ENCODE peak calls at places on chromosomes 11 and 22, in five cellular contexts. One of them, this sample, is unnamed.

GRCh38 chr22:21865041-21865440 is 2.4 kb downstream of the MAPK1 start:
- DNase-seq in K562: no peak
- DNase-seq in HCT116: no peak
- DNase-seq in stomach: peak
- DNase-seq in suprapubic skin: no peak
- DNase-seq in this sample: peak

GRCh38 chr11:75403983-75404658 is 4.8 kb downstream of the RPS3 start:
- DNase-seq in K562: no peak
- DNase-seq in HCT116: no peak
- DNase-seq in stomach: no peak
- DNase-seq in suprapubic skin: no peak
- DNase-seq in this sample: no peak

GRCh38 chr11:65279713-65280459 is 18.1 kb downstream of the POLA2 start:
- DNase-seq in K562: no peak
- DNase-seq in HCT116: peak
- DNase-seq in stomach: peak
- DNase-seq in suprapubic skin: no peak
- DNase-seq in this sample: peak

GRCh38 chr11:17579451-17579850 is 32.4 kb downstream of the OTOG start:
- DNase-seq in K562: no peak
- DNase-seq in HCT116: no peak
- DNase-seq in stomach: peak
- DNase-seq in suprapubic skin: peak
- DNase-seq in this sample: no peak

GRCh38 chr11:129192150-129192549 is at the start of gene ARHGAP32:
- DNase-seq in K562: no peak
- DNase-seq in HCT116: no peak
- DNase-seq in stomach: no peak
- DNase-seq in suprapubic skin: no peak
- DNase-seq in this sample: no peak

GRCh38 chr11:74948546-74948897 is 369 bp downstream of the XRRA1 start:
- DNase-seq in K562: no peak
- DNase-seq in HCT116: no peak
- DNase-seq in stomach: no peak
- DNase-seq in suprapubic skin: no peak
- DNase-seq in this sample: no peak

GRCh38 chr11:73350908-73351636 is 25.1 kb upstream of the RELT start:
- DNase-seq in K562: peak
- DNase-seq in HCT116: peak
- DNase-seq in stomach: peak
- DNase-seq in suprapubic skin: no peak
- DNase-seq in this sample: peak

GRCh38 chr11:98561877-98562395 is 458.8 kb upstream of the CNTN5 start:
- DNase-seq in K562: no peak
- DNase-seq in HCT116: no peak
- DNase-seq in stomach: no peak
- DNase-seq in suprapubic skin: no peak
- DNase-seq in this sample: no peak

GRCh38 chr22:26887456-26887855 is 230.1 kb downstream of the MIAT start:
- DNase-seq in K562: no peak
- DNase-seq in HCT116: no peak
- DNase-seq in stomach: no peak
- DNase-seq in suprapubic skin: no peak
- DNase-seq in this sample: no peak

GRCh38 chr11:7775689-7776088 is 21.1 kb downstream of the OR5P2 start:
- DNase-seq in K562: no peak
- DNase-seq in HCT116: no peak
- DNase-seq in stomach: no peak
- DNase-seq in suprapubic skin: no peak
- DNase-seq in this sample: no peak

GRCh38 chr11:103953797-103954495 is 82.5 kb upstream of the DDI1 start:
- DNase-seq in K562: no peak
- DNase-seq in HCT116: no peak
- DNase-seq in stomach: no peak
- DNase-seq in suprapubic skin: no peak
- DNase-seq in this sample: no peak

GRCh38 chr22:19799322-19800190 is 39.0 kb downstream of the TBX1 start:
- DNase-seq in K562: no peak
- DNase-seq in HCT116: no peak
- DNase-seq in stomach: no peak
- DNase-seq in suprapubic skin: peak
- DNase-seq in this sample: peak

GRCh38 chr11:69308936-69309799 is 15.2 kb downstream of the MYEOV start:
- DNase-seq in K562: no peak
- DNase-seq in HCT116: no peak
- DNase-seq in stomach: no peak
- DNase-seq in suprapubic skin: peak
- DNase-seq in this sample: peak

GRCh38 chr11:95592455-95592854 is 197.1 kb downstream of the FAM76B start:
- DNase-seq in K562: no peak
- DNase-seq in HCT116: no peak
- DNase-seq in stomach: no peak
- DNase-seq in suprapubic skin: no peak
- DNase-seq in this sample: no peak

GRCh38 chr11:65069217-65069616 is 10.9 kb upstream of the NAALADL1 start:
- DNase-seq in K562: no peak
- DNase-seq in HCT116: no peak
- DNase-seq in stomach: no peak
- DNase-seq in suprapubic skin: no peak
- DNase-seq in this sample: no peak

GRCh38 chr22:44373234-44373633 is 60.5 kb upstream of the SHISAL1 start:
- DNase-seq in K562: no peak
- DNase-seq in HCT116: no peak
- DNase-seq in stomach: no peak
- DNase-seq in suprapubic skin: peak
- DNase-seq in this sample: peak

GRCh38 chr11:133951484-133952198 is 5.1 kb downstream of the IGSF9B start:
- DNase-seq in K562: no peak
- DNase-seq in HCT116: no peak
- DNase-seq in stomach: no peak
- DNase-seq in suprapubic skin: no peak
- DNase-seq in this sample: no peak

GRCh38 chr11:504053-504993 is 2.7 kb downstream of the RNH1 start:
- DNase-seq in K562: peak
- DNase-seq in HCT116: no peak
- DNase-seq in stomach: peak
- DNase-seq in suprapubic skin: peak
- DNase-seq in this sample: no peak

GRCh38 chr22:31825513-31825912 is 71.7 kb downstream of the DEPDC5 start:
- DNase-seq in K562: no peak
- DNase-seq in HCT116: no peak
- DNase-seq in stomach: no peak
- DNase-seq in suprapubic skin: no peak
- DNase-seq in this sample: no peak

GRCh38 chr22:39089928-39090327 is 7.1 kb upstream of the APOBEC3H start:
- DNase-seq in K562: peak
- DNase-seq in HCT116: no peak
- DNase-seq in stomach: no peak
- DNase-seq in suprapubic skin: no peak
- DNase-seq in this sample: no peak

GRCh38 chr22:41288245-41288946 is 2.4 kb upstream of the RANGAP1 start:
- DNase-seq in K562: no peak
- DNase-seq in HCT116: peak
- DNase-seq in stomach: peak
- DNase-seq in suprapubic skin: no peak
- DNase-seq in this sample: peak

GRCh38 chr11:111334495-111335123 is 36.3 kb downstream of the POU2AF3 start:
- DNase-seq in K562: no peak
- DNase-seq in HCT116: no peak
- DNase-seq in stomach: peak
- DNase-seq in suprapubic skin: no peak
- DNase-seq in this sample: no peak

GRCh38 chr11:134346976-134347350 is 15.2 kb downstream of the GLB1L2 start:
- DNase-seq in K562: no peak
- DNase-seq in HCT116: no peak
- DNase-seq in stomach: no peak
- DNase-seq in suprapubic skin: peak
- DNase-seq in this sample: no peak

GRCh38 chr11:103433380-103433779 is 324.2 kb downstream of the DYNC2H1 start:
- DNase-seq in K562: no peak
- DNase-seq in HCT116: no peak
- DNase-seq in stomach: no peak
- DNase-seq in suprapubic skin: no peak
- DNase-seq in this sample: no peak

GRCh38 chr11:125166903-125167291 is 2.3 kb downstream of the PKNOX2 start:
- DNase-seq in K562: no peak
- DNase-seq in HCT116: no peak
- DNase-seq in stomach: no peak
- DNase-seq in suprapubic skin: no peak
- DNase-seq in this sample: peak

GRCh38 chr11:69831985-69832384 is 12.8 kb upstream of the FGF3 start:
- DNase-seq in K562: no peak
- DNase-seq in HCT116: no peak
- DNase-seq in stomach: no peak
- DNase-seq in suprapubic skin: peak
- DNase-seq in this sample: peak

GRCh38 chr22:19766235-19766505 is 5.6 kb downstream of the TBX1 start:
- DNase-seq in K562: no peak
- DNase-seq in HCT116: no peak
- DNase-seq in stomach: no peak
- DNase-seq in suprapubic skin: no peak
- DNase-seq in this sample: no peak

GRCh38 chr11:133234883-133235282 is 297.4 kb downstream of the OPCML start:
- DNase-seq in K562: no peak
- DNase-seq in HCT116: no peak
- DNase-seq in stomach: no peak
- DNase-seq in suprapubic skin: no peak
- DNase-seq in this sample: no peak

GRCh38 chr11:27357250-27357649 is 5.8 kb downstream of the CCDC34 start:
- DNase-seq in K562: no peak
- DNase-seq in HCT116: no peak
- DNase-seq in stomach: peak
- DNase-seq in suprapubic skin: no peak
- DNase-seq in this sample: no peak

GRCh38 chr22:44151661-44152060 is 29.1 kb upstream of the PARVG start:
- DNase-seq in K562: no peak
- DNase-seq in HCT116: no peak
- DNase-seq in stomach: no peak
- DNase-seq in suprapubic skin: no peak
- DNase-seq in this sample: no peak

GRCh38 chr11:68090706-68091105 is 30.5 kb downstream of the CHKA start:
- DNase-seq in K562: no peak
- DNase-seq in HCT116: no peak
- DNase-seq in stomach: no peak
- DNase-seq in suprapubic skin: no peak
- DNase-seq in this sample: no peak

GRCh38 chr11:95335989-95336388 is 105.0 kb upstream of the SESN3 start:
- DNase-seq in K562: no peak
- DNase-seq in HCT116: no peak
- DNase-seq in stomach: no peak
- DNase-seq in suprapubic skin: no peak
- DNase-seq in this sample: no peak

GRCh38 chr11:118503216-118503615 is 24.1 kb upstream of the TTC36 start:
- DNase-seq in K562: no peak
- DNase-seq in HCT116: no peak
- DNase-seq in stomach: no peak
- DNase-seq in suprapubic skin: no peak
- DNase-seq in this sample: no peak
- H3K4me3 ChIP-seq in K562: no peak
- H3K4me3 ChIP-seq in HCT116: no peak
- H3K4me3 ChIP-seq in stomach: no peak
- H3K4me3 ChIP-seq in suprapubic skin: no peak
- H3K4me3 ChIP-seq in this sample: no peak

DNA sequence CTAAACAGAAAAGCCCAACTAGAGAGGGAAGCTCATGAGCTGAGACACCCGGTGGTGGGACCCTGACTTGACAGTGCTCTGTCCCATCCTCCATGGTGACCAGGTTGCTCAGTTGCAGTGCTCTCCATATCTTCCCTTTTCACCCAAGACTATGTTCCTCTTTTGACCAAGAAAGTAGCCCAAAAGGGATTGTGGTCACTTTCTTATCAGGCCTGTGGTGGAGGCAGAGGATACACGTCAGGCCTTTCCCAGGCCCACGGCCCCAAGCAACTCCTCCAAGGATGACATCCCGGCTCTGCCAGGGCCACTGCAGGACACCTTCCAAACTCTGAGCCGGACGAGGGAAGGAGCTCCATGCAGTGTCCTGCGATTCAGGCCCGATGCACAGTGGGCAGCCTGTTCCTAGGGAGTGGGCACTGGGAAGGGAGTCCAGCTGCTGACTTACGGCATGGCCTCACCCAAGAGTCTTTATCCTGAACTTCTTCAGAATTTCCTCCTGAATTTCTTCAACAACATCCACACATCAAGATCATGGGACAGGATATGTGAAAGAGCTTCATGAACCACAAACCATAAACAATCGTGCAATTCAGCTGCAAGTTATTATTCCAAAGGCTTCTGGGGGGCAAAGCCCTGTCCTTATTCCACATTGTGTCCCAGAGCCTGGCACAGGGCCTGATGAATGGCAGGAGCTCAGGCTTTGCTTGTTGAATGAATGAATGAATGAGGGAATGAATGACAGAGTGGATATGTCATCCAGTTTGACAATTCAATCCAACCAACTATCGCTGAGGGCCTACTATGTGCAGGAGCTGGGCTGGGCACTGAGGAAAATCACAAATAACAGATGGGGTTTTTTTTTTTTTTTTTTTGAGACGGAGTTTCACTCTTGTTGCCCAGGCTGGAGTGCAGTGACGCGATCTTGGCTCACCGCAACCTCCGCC is 36.0 kb upstream of the MYH9 start:
- DNase-seq in K562: peak
- DNase-seq in HCT116: no peak
- DNase-seq in stomach: no peak
- DNase-seq in suprapubic skin: no peak
- DNase-seq in this sample: no peak
- TF ChIP-seq CTCF in K562: peak
- TF ChIP-seq CTCF in HCT116: no peak
- TF ChIP-seq CTCF in stomach: no peak
- TF ChIP-seq CTCF in suprapubic skin: no peak
- TF ChIP-seq CTCF in this sample: no peak

GRCh38 chr22:23180893-23181762 is 819 bp downstream of the BCR start:
- DNase-seq in K562: peak
- DNase-seq in HCT116: no peak
- DNase-seq in stomach: no peak
- DNase-seq in suprapubic skin: peak
- DNase-seq in this sample: no peak
- TF ChIP-seq POLR2AphosphoS5 in K562: no peak
- TF ChIP-seq POLR2AphosphoS5 in HCT116: no peak
- TF ChIP-seq POLR2AphosphoS5 in stomach: no peak
- TF ChIP-seq POLR2AphosphoS5 in suprapubic skin: no peak
- TF ChIP-seq POLR2AphosphoS5 in this sample: no peak

GRCh38 chr11:2380807-2381350 is 3.8 kb downstream of the CD81 start:
- DNase-seq in K562: no peak
- DNase-seq in HCT116: no peak
- DNase-seq in stomach: peak
- DNase-seq in suprapubic skin: peak
- DNase-seq in this sample: peak

GRCh38 chr11:2380396-2380795 is 3.3 kb downstream of the CD81 start:
- DNase-seq in K562: no peak
- DNase-seq in HCT116: no peak
- DNase-seq in stomach: no peak
- DNase-seq in suprapubic skin: no peak
- DNase-seq in this sample: no peak

GRCh38 chr11:2378527-2379210 is 1.6 kb downstream of the CD81 start:
- DNase-seq in K562: no peak
- DNase-seq in HCT116: no peak
- DNase-seq in stomach: no peak
- DNase-seq in suprapubic skin: peak
- DNase-seq in this sample: peak

GRCh38 chr11:2377511-2378443 is 667 bp downstream of the CD81 start:
- DNase-seq in K562: peak
- DNase-seq in HCT116: no peak
- DNase-seq in stomach: peak
- DNase-seq in suprapubic skin: peak
- DNase-seq in this sample: peak

GRCh38 chr11:2379471-2380174 is 2.5 kb downstream of the CD81 start:
- DNase-seq in K562: no peak
- DNase-seq in HCT116: no peak
- DNase-seq in stomach: no peak
- DNase-seq in suprapubic skin: no peak
- DNase-seq in this sample: no peak
- H3K4me3 ChIP-seq in K562: no peak
- H3K4me3 ChIP-seq in HCT116: no peak
- H3K4me3 ChIP-seq in stomach: peak
- H3K4me3 ChIP-seq in suprapubic skin: peak
- H3K4me3 ChIP-seq in this sample: peak

This sample was measured in sigmoid colon.